ENCODE peak calls at places on chromosomes 12 and 14, in seven cellular contexts. Y, M, W, L, I, C and U are unnamed samples.

GRCh38 chr12:1575287-1575798 is 19.0 kb downstream of the FBXL14 start:
- DNase-seq in Y (no peak), M (no peak), W (no peak), L (no peak), I (peak), C (no peak), U (peak)

GRCh38 chr12:109999649-109999971 is 380 bp downstream of the ANKRD13A start:
- DNase-seq in Y (no peak), M (no peak), W (no peak), L (no peak), I (no peak), C (no peak), U (no peak)

GRCh38 chr12:40959041-40959440 is 229.1 kb upstream of the PDZRN4 start:
- DNase-seq in Y (no peak), M (peak), W (no peak), L (no peak), I (no peak), C (peak), U (peak)

GRCh38 chr12:76246611-76247010 is 101.6 kb downstream of the BBS10 start:
- DNase-seq in Y (peak), M (no peak), W (no peak), L (no peak), I (no peak), C (no peak), U (no peak)

GRCh38 chr12:2429032-2429431 is 365.7 kb upstream of the FKBP4 start:
- DNase-seq in Y (no peak), M (no peak), W (no peak), L (no peak), I (no peak), C (no peak), U (no peak)

GRCh38 chr12:77943466-77943865 is 112.8 kb downstream of the NAV3 start:
- DNase-seq in Y (no peak), M (peak), W (no peak), L (no peak), I (peak), C (peak), U (peak)

GRCh38 chr12:93497456-93497855 is 30.1 kb downstream of the MRPL42 start:
- DNase-seq in Y (no peak), M (no peak), W (no peak), L (no peak), I (no peak), C (no peak), U (no peak)

GRCh38 chr12:67690656-67691055 is 42.1 kb downstream of the DYRK2 start:
- DNase-seq in Y (no peak), M (no peak), W (no peak), L (no peak), I (no peak), C (no peak), U (no peak)

GRCh38 chr14:89672636-89673279 is 255.7 kb upstream of the FOXN3 start:
- DNase-seq in Y (no peak), M (no peak), W (no peak), L (no peak), I (no peak), C (no peak), U (peak)

GRCh38 chr12:70885952-70886351 is 34.6 kb downstream of the PTPRR start:
- DNase-seq in Y (no peak), M (no peak), W (no peak), L (no peak), I (no peak), C (no peak), U (no peak)

GRCh38 chr12:105166736-105167135 is 59.2 kb downstream of the WASHC4 start:
- DNase-seq in Y (no peak), M (peak), W (no peak), L (no peak), I (no peak), C (peak), U (peak)

GRCh38 chr12:121812320-121812871 is 8.6 kb downstream of the SETD1B start:
- DNase-seq in Y (peak), M (peak), W (peak), L (peak), I (peak), C (peak), U (peak)

GRCh38 chr12:109385339-109386078 is 37.8 kb downstream of the MYO1H start:
- DNase-seq in Y (no peak), M (peak), W (no peak), L (peak), I (peak), C (peak), U (peak)

GRCh38 chr12:111190741-111191526 is 178.0 kb downstream of the PHETA1 start:
- DNase-seq in Y (no peak), M (no peak), W (no peak), L (no peak), I (no peak), C (no peak), U (no peak)

GRCh38 chr12:31736472-31736871 is 7.7 kb upstream of the AMN1 start:
- DNase-seq in Y (no peak), M (peak), W (no peak), L (no peak), I (no peak), C (peak), U (peak)

GRCh38 chr12:23185346-23185745 is 560.4 kb downstream of the ETNK1 start:
- DNase-seq in Y (no peak), M (no peak), W (no peak), L (no peak), I (no peak), C (no peak), U (no peak)

GRCh38 chr12:52633383-52633782 is 15.0 kb upstream of the KRT73 start:
- DNase-seq in Y (peak), M (no peak), W (peak), L (no peak), I (no peak), C (no peak), U (no peak)

GRCh38 chr14:90871605-90872233 is 55.5 kb upstream of the TTC7B start:
- DNase-seq in Y (no peak), M (peak), W (no peak), L (no peak), I (no peak), C (no peak), U (peak)

GRCh38 chr14:30610719-30611388 is 11.3 kb upstream of the SCFD1 start:
- DNase-seq in Y (no peak), M (peak), W (no peak), L (no peak), I (peak), C (peak), U (peak)

GRCh38 chr14:20632831-20633771 is 8.4 kb downstream of the OR6S1 start:
- DNase-seq in Y (peak), M (peak), W (peak), L (peak), I (peak), C (peak), U (peak)

GRCh38 chr12:92369643-92370042 is 224.0 kb upstream of the BTG1 start:
- DNase-seq in Y (no peak), M (no peak), W (no peak), L (no peak), I (no peak), C (no peak), U (no peak)

GRCh38 chr14:104680056-104680805 is 9.2 kb upstream of the INF2 start:
- DNase-seq in Y (no peak), M (peak), W (no peak), L (no peak), I (peak), C (peak), U (peak)

GRCh38 chr12:130803707-130804106 is 35.3 kb downstream of the STX2 start:
- DNase-seq in Y (no peak), M (peak), W (no peak), L (no peak), I (no peak), C (no peak), U (no peak)

GRCh38 chr12:105224399-105224798 is 11.6 kb downstream of the APPL2 start:
- DNase-seq in Y (no peak), M (no peak), W (no peak), L (no peak), I (no peak), C (peak), U (no peak)

GRCh38 chr12:5623411-5623810 is 191.5 kb downstream of the NTF3 start:
- DNase-seq in Y (no peak), M (no peak), W (peak), L (no peak), I (no peak), C (no peak), U (no peak)

GRCh38 chr12:19191563-19191962 is 62.0 kb downstream of the PLEKHA5 start:
- DNase-seq in Y (no peak), M (no peak), W (no peak), L (no peak), I (peak), C (no peak), U (no peak)

GRCh38 chr12:125403145-125403789 is 338.0 kb downstream of the AACS start:
- DNase-seq in Y (peak), M (peak), W (peak), L (peak), I (peak), C (peak), U (peak)

GRCh38 chr14:93947282-93947681 is 20.1 kb downstream of the FAM181A start:
- DNase-seq in Y (no peak), M (no peak), W (peak), L (no peak), I (no peak), C (no peak), U (no peak)
- H2BK5ac ChIP-seq in Y (no peak), M (no peak), W (no peak), L (no peak), I (no peak), C (no peak), U (no peak)

GRCh38 chr12:96883571-96883970 is 23.5 kb upstream of the NEDD1 start:
- DNase-seq in Y (no peak), M (peak), W (no peak), L (no peak), I (no peak), C (no peak), U (peak)
- H3K4ac ChIP-seq in Y (no peak), M (no peak), W (no peak), L (no peak), I (no peak), C (no peak), U (no peak)

GRCh38 chr14:34090451-34090850 is 139.6 kb upstream of the EGLN3 start:
- DNase-seq in Y (no peak), M (no peak), W (no peak), L (no peak), I (no peak), C (no peak), U (no peak)

GRCh38 chr14:34088918-34089317 is 138.0 kb upstream of the EGLN3 start:
- DNase-seq in Y (no peak), M (no peak), W (no peak), L (no peak), I (no peak), C (no peak), U (no peak)

GRCh38 chr14:34086358-34086757 is 135.5 kb upstream of the EGLN3 start:
- DNase-seq in Y (peak), M (no peak), W (no peak), L (no peak), I (no peak), C (no peak), U (no peak)

GRCh38 chr14:34085695-34086094 is 134.8 kb upstream of the EGLN3 start:
- DNase-seq in Y (peak), M (no peak), W (no peak), L (no peak), I (no peak), C (no peak), U (no peak)

DNA sequence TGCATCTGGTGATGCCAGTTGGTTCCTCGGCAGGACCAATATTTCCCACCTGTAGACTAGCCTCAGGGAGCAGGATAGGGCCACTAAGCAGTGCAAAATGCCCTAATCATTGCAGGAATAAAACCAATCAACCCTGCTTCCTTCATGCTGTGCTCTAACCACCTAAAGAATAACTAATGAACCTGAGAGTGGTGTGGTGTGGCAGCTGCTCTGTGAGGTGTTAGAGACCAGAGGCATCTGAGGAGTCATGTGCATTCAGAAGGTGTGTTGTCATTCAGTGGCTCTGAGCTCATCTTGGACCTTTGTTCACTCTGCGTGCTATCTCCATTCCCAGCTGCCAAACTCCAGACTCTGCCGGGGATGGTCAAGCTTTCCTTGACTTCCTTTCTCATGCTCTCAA is 136.7 kb upstream of the EGLN3 start:
- DNase-seq in Y (no peak), M (no peak), W (no peak), L (no peak), I (no peak), C (no peak), U (no peak)
- H2BK5ac ChIP-seq in Y (no peak), M (no peak), W (no peak), L (no peak), I (no peak), C (no peak), U (no peak)

DNA sequence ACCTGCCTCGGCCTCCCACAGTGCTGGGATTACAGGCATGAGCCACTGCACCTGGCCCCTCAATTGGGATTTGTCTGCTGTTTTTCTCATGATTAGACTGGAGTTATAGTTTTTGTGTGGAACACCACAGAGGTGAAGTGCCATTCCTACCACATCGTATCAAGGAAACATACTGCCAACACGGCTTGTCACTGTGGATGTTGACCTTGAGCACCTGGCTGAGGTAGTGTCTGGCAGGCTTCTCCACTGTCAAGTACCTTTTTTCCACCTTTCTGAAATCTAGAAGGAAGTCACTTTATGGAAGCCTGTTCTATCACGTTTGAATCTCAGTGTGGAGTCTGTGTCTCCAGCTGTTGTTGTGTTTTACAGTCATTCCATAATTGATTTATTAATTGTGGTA is 21.4 kb upstream of the SEL1L start:
- DNase-seq in Y (no peak), M (no peak), W (no peak), L (no peak), I (no peak), C (no peak), U (no peak)
- H3K4ac ChIP-seq in Y (no peak), M (no peak), W (no peak), L (no peak), I (no peak), C (no peak), U (no peak)

GRCh38 chr14:65864549-65864948 is 452.0 kb downstream of the FUT8 start:
- DNase-seq in Y (no peak), M (no peak), W (no peak), L (no peak), I (no peak), C (no peak), U (no peak)
- H2BK5ac ChIP-seq in Y (no peak), M (no peak), W (no peak), L (no peak), I (no peak), C (no peak), U (no peak)

GRCh38 chr14:65413739-65414045 is 1.2 kb downstream of the FUT8 start:
- DNase-seq in Y (no peak), M (no peak), W (no peak), L (no peak), I (no peak), C (no peak), U (no peak)
- H3K4ac ChIP-seq in Y (peak), M (peak), W (no peak), L (no peak), I (no peak), C (peak), U (no peak)

DNA sequence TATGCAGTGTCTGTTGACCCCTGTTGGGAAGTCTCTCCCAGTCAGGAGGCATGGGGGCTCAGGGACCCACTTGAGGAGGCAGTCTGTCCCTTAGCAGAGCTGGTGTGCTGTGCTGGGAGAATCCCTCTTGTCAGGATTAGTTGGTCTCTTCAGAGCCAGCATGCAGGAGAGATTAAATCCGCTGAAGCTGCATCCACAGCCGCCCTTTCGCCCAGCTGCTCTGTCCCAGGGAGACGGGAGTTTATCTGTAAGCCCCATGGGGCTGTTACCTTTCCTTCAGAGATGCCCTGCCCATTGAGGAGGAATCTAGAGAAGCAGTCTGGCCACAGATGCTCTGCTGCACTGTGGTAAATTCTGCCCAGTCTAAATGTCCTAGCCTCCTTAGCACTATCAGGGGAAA is 13.1 kb upstream of the KLRC1 start:
- DNase-seq in Y (no peak), M (no peak), W (peak), L (no peak), I (no peak), C (no peak), U (no peak)
- H2BK5ac ChIP-seq in Y (no peak), M (no peak), W (no peak), L (no peak), I (no peak), C (no peak), U (no peak)